ENCODE peak calls at places on chromosomes 4 and X, in eight cellular contexts. O is endothelial cell; U is breast epithelium; S is Caki2; I is activated CD4-positive, CD25-positive, alpha-beta regulatory T cell treated with anti-CD3 and anti-CD28 coated beads, Interleukin-2, amount 50 U/mL, for 72 hours; Z is astrocyte of the spinal cord; D is keratinocyte; G is CD4-positive, alpha-beta memory T cell. M is an unnamed sample.

GRCh38 chr4:87614292-87614890 is 6.1 kb downstream of the DSPP start:
- DNase-seq in O (no peak), I (no peak), U (no peak), Z (no peak), S (no peak), G (no peak), D (no peak), M (no peak)

GRCh38 chr4:177001271-177002175 is 208.8 kb upstream of the VEGFC start:
- DNase-seq in Z (peak), G (no peak), U (no peak), S (peak), O (no peak), D (no peak), I (no peak), M (no peak)

GRCh38 chrX:48522291-48522690 is 683 bp downstream of the EBP start:
- DNase-seq in O (no peak), U (no peak), D (no peak), Z (no peak), I (no peak), S (no peak), G (no peak), M (no peak)

GRCh38 chrX:17769701-17770269 is 32.5 kb downstream of the SCML1 start:
- DNase-seq in U (no peak), D (no peak), S (no peak), O (no peak), I (no peak), Z (no peak), G (no peak), M (no peak)

GRCh38 chr4:173397604-173398003 is 1.3 kb downstream of the SCRG1 start:
- DNase-seq in Z (no peak), I (no peak), U (no peak), S (no peak), O (no peak), G (no peak), D (no peak), M (no peak)

GRCh38 chr4:188214861-188215260 is 75.6 kb downstream of the TRIML1 start:
- DNase-seq in S (no peak), D (no peak), G (no peak), U (no peak), I (no peak), Z (no peak), O (no peak), M (peak)

GRCh38 chr4:119034276-119035008 is 101.2 kb upstream of the MYOZ2 start:
- DNase-seq in U (no peak), Z (no peak), O (peak), D (no peak), S (no peak), G (no peak), I (no peak), M (no peak)

GRCh38 chr4:6301051-6301731 is 31.5 kb downstream of the WFS1 start:
- DNase-seq in G (no peak), Z (no peak), I (no peak), U (no peak), O (no peak), D (no peak), S (no peak), M (no peak)

GRCh38 chr4:10196191-10196590 is 79.6 kb upstream of the WDR1 start:
- DNase-seq in U (no peak), O (no peak), G (no peak), I (no peak), D (no peak), S (no peak), Z (no peak), M (no peak)

GRCh38 chr4:80197601-80198444 is 520 bp downstream of the PRDM8 start:
- DNase-seq in D (no peak), G (no peak), I (no peak), O (peak), S (no peak), Z (no peak), U (no peak), M (no peak)

GRCh38 chr4:76753814-76754213 is 144.1 kb downstream of the SOWAHB start:
- DNase-seq in D (no peak), S (peak), U (no peak), O (no peak), G (no peak), Z (peak), I (no peak), M (no peak)

GRCh38 chr4:41692717-41693345 is 55.7 kb downstream of the PHOX2B start:
- DNase-seq in G (no peak), O (peak), D (peak), Z (peak), I (peak), S (peak), U (no peak), M (peak)

GRCh38 chr4:26709246-26709645 is 125.4 kb downstream of the TBC1D19 start:
- DNase-seq in Z (no peak), D (no peak), I (no peak), S (no peak), O (no peak), G (no peak), U (no peak), M (no peak)

GRCh38 chr4:1300466-1301455 is 11.1 kb downstream of the MAEA start:
- DNase-seq in S (no peak), I (no peak), D (peak), Z (peak), U (no peak), G (peak), O (no peak), M (no peak)

M was measured in A549.